ENCODE peak calls at places on chromosomes 13 and 19, in ten cellular contexts. Y is transverse colon, R is GM23338, H is SK-N-SH, A is K562, D is suprapubic skin, T is HCT116, S is spleen, W is upper lobe of left lung, G is GM12878. Z is an unnamed sample.

GRCh38 chr13:76383671-76384461 is 502.3 kb downstream of the KCTD12 start:
- DNase-seq in Y (peak), R (no peak), H (peak), A (no peak), D (no peak), T (no peak), S (no peak), W (no peak), G (no peak), Z (no peak)

GRCh38 chr19:42497492-42498226 is 30.6 kb downstream of the CEACAM1 start:
- DNase-seq in Y (peak), R (no peak), H (no peak), A (no peak), D (no peak), T (no peak), S (no peak), W (no peak), G (peak), Z (no peak)

GRCh38 chr13:43473437-43473836 is 313.3 kb downstream of the ENOX1 start:
- DNase-seq in Y (no peak), R (no peak), H (peak), A (peak), D (no peak), T (no peak), S (no peak), W (no peak), G (no peak), Z (no peak)

GRCh38 chr13:94641432-94641941 is 39.8 kb downstream of the GPR180 start:
- DNase-seq in Y (no peak), R (peak), H (peak), A (no peak), D (no peak), T (no peak), S (no peak), W (no peak), G (no peak), Z (no peak)

GRCh38 chr13:78022164-78022877 is 103.7 kb upstream of the EDNRB start:
- DNase-seq in Y (peak), R (no peak), H (no peak), A (no peak), D (no peak), T (no peak), S (peak), W (no peak), G (peak), Z (no peak)

GRCh38 chr19:4633140-4633967 is 6.0 kb upstream of the TNFAIP8L1 start:
- DNase-seq in Y (peak), R (peak), H (peak), A (peak), D (no peak), T (peak), S (peak), W (no peak), G (peak), Z (no peak)

GRCh38 chr13:79185580-79185979 is 220.5 kb downstream of the RBM26 start:
- DNase-seq in Y (no peak), R (no peak), H (no peak), A (no peak), D (no peak), T (no peak), S (no peak), W (no peak), G (no peak), Z (no peak)

GRCh38 chr19:10009269-10009665 is 1.0 kb downstream of the COL5A3 start:
- DNase-seq in Y (peak), R (peak), H (peak), A (peak), D (peak), T (no peak), S (no peak), W (peak), G (no peak), Z (peak)

GRCh38 chr19:5017235-5017634 is 48.3 kb downstream of the KDM4B start:
- DNase-seq in Y (no peak), R (no peak), H (no peak), A (peak), D (no peak), T (no peak), S (no peak), W (no peak), G (no peak), Z (no peak)

GRCh38 chr19:44897835-44898234 is 6.8 kb downstream of the TOMM40 start:
- DNase-seq in Y (no peak), R (no peak), H (no peak), A (no peak), D (no peak), T (no peak), S (no peak), W (no peak), G (no peak), Z (no peak)

GRCh38 chr13:45464687-45465453 is at the start of gene COG3:
- DNase-seq in Y (peak), R (peak), H (peak), A (peak), D (peak), T (peak), S (peak), W (peak), G (peak), Z (peak)

GRCh38 chr13:113862191-113862765 is 1.6 kb downstream of the GAS6 start:
- DNase-seq in Y (no peak), R (no peak), H (no peak), A (no peak), D (peak), T (no peak), S (no peak), W (peak), G (no peak), Z (peak)

GRCh38 chr13:113861433-113862030 is 2.3 kb downstream of the GAS6 start:
- DNase-seq in Y (no peak), R (no peak), H (peak), A (no peak), D (peak), T (no peak), S (no peak), W (no peak), G (no peak), Z (peak)

GRCh38 chr13:113864303-113864890 is 521 bp upstream of the GAS6 start:
- DNase-seq in Y (no peak), R (no peak), H (peak), A (no peak), D (peak), T (no peak), S (no peak), W (no peak), G (no peak), Z (peak)

GRCh38 chr13:113863511-113864302 is at the start of gene GAS6:
- DNase-seq in Y (peak), R (peak), H (peak), A (peak), D (peak), T (no peak), S (no peak), W (peak), G (no peak), Z (peak)

DNA sequence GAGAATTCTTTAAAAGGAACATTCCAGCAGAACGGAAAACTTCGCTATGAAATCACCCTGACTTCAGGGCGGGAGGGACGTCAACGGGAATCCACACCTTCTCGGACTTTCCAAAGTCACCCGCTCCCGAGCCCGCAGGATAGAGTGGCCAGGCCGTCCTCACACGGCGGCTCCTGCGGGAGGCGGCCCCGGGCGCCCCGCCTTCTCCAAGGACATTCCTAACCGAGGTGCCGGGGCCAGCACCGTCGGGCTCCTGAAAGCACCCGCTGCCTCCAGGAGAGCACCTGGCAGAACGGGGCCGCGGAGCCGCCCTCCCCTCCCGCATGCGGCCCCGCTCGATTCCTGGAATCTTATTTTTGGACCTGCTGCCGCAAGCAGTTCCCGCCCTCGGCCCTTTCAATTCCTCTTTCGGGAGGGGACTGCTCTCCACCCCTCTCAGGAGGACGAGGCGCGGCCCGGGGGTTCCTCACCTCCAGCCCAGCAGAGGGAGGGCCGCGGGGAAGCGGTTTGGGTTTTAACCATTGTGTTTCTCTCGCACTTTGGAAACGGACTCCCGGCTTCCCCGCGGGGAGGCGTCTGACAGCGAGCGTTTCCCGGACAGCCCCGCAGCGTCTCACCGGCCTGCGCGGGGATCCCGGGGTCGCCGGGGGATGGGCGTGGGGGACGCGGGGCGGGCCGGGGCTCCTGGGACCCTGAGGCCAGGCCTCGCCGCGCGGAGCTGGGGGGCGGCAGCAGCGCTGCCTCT is 938 bp downstream of the GAS6 start:
- DNase-seq in Y (peak), R (peak), H (peak), A (peak), D (peak), T (no peak), S (no peak), W (peak), G (no peak), Z (peak)
- TF ChIP-seq POLR2AphosphoS5 in Y (peak), R (no peak), H (no peak), A (no peak), D (no peak), T (no peak), S (peak), W (peak), G (no peak), Z (peak)

GRCh38 chr13:109783447-109783814 is 3.0 kb downstream of the IRS2 start:
- DNase-seq in Y (no peak), R (peak), H (peak), A (no peak), D (no peak), T (no peak), S (no peak), W (peak), G (no peak), Z (no peak)

GRCh38 chr13:109783815-109784589 is 2.4 kb downstream of the IRS2 start:
- DNase-seq in Y (no peak), R (peak), H (peak), A (no peak), D (no peak), T (no peak), S (no peak), W (peak), G (no peak), Z (no peak)

GRCh38 chr13:109785141-109785891 is 1.1 kb downstream of the IRS2 start:
- DNase-seq in Y (peak), R (peak), H (peak), A (no peak), D (peak), T (no peak), S (peak), W (peak), G (no peak), Z (peak)

GRCh38 chr13:109785892-109786450 is 412 bp downstream of the IRS2 start:
- DNase-seq in Y (no peak), R (peak), H (peak), A (no peak), D (no peak), T (no peak), S (no peak), W (no peak), G (no peak), Z (no peak)

DNA sequence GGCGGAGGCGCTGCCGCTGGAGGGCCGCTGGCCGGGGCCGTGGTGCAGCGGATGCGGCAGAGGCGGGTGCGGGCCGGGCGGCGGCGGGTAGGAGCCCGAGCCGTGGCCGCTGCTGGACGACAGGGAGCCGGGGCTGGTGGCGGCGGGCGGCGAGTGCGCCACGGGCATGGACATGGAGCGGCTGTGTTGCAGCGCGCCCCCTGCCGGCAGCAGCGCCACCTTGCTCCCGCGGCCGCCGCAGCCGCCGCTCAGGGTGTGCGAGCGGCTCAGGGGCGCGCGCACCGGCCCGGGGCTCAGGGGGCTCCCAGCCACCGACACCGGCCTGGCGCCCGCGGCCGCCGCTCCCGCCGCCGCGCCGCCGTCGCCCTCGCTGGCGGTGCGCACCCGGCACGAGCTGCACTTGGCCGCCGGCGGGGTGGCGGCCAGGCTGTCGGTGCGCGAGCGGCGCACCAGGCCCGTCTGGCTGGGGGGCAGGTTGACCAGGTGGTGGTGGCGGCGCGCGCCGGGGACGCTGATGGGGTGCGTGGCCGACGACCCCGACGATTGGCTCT is 1.7 kb downstream of the IRS2 start:
- DNase-seq in Y (peak), R (peak), H (peak), A (no peak), D (peak), T (no peak), S (peak), W (peak), G (no peak), Z (peak)
- TF ChIP-seq POLR2AphosphoS5 in Y (peak), R (no peak), H (no peak), A (no peak), D (no peak), T (no peak), S (no peak), W (no peak), G (no peak), Z (no peak)

DNA sequence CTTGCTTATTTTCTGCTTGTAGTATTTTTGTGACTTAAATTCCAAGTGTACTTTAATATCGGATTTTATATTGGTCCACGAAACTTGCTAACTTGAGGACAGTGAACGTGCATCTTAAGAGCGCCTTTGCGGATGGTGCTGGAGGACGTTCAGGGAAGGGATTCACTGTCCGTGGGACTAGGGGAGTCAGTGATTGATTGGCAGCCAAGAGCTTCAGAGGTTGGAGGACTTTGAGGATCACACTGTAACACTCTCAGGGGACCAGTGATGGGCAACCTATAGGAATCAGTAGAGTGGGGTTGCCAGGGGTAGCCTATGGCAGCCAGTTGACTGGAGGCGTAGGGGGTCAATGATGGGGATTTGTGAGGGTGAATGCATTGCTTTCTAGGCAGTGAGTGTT is 516 bp downstream of the ZNF175 start:
- DNase-seq in Y (no peak), R (no peak), H (peak), A (peak), D (no peak), T (no peak), S (no peak), W (no peak), G (no peak), Z (no peak)
- TF ChIP-seq POLR2AphosphoS5 in Y (no peak), R (no peak), H (no peak), A (no peak), D (no peak), T (no peak), S (no peak), W (no peak), G (no peak), Z (no peak)

GRCh38 chr19:695350-695949 is at the start of gene PRSS57:
- DNase-seq in Y (no peak), R (no peak), H (no peak), A (no peak), D (no peak), T (no peak), S (no peak), W (no peak), G (no peak), Z (no peak)
- TF ChIP-seq POLR2AphosphoS5 in Y (no peak), R (no peak), H (no peak), A (no peak), D (no peak), T (no peak), S (no peak), W (no peak), G (no peak), Z (no peak)

GRCh38 chr19:1855040-1855827 is 7.0 kb upstream of the REXO1 start:
- DNase-seq in Y (peak), R (peak), H (peak), A (peak), D (peak), T (peak), S (peak), W (peak), G (peak), Z (peak)
- TF ChIP-seq POLR2AphosphoS5 in Y (peak), R (peak), H (no peak), A (peak), D (no peak), T (peak), S (peak), W (peak), G (no peak), Z (peak)

DNA sequence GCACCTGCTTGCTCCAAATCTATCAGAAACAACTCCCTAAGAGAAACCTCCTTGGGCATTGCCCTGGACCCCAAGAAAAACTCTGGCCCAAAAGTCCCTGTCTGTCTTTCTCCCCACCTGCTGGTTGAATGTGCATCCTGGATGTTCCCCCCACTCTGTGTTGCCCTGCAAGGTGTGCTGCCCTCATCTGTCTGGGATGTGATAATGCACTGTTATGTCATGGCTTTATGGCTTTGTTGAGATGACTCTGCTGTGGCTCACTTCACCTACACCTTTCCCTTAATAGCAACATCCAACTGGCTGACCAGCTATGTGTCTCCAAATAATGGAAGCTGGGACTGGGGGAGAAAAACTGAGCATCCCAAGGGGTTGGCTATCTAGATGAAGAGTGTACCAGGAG is 2.6 kb downstream of the ZNF20 start:
- DNase-seq in Y (no peak), R (peak), H (no peak), A (peak), D (no peak), T (no peak), S (no peak), W (no peak), G (no peak), Z (no peak)
- TF ChIP-seq POLR2AphosphoS5 in Y (no peak), R (no peak), H (no peak), A (no peak), D (no peak), T (no peak), S (no peak), W (no peak), G (no peak), Z (no peak)